ENCODE peak calls at places on chromosomes 4 and X, in seven cellular contexts. One of them, this sample, is unnamed.

GRCh38 chr4:62528874-62529273 is 1328.7 kb downstream of the ADGRL3 start:
- DNase-seq in K562: no peak
- DNase-seq in HepG2: no peak
- DNase-seq in HCT116: no peak
- DNase-seq in SK-N-SH: no peak
- DNase-seq in H1: no peak
- DNase-seq in GM12878: no peak
- DNase-seq in this sample: no peak

GRCh38 chr4:89781321-89781720 is 55.6 kb downstream of the SNCA start:
- DNase-seq in K562: no peak
- DNase-seq in HepG2: no peak
- DNase-seq in HCT116: no peak
- DNase-seq in SK-N-SH: no peak
- DNase-seq in H1: no peak
- DNase-seq in GM12878: no peak
- DNase-seq in this sample: no peak

GRCh38 chrX:16671005-16671404 is 21.0 kb downstream of the S100G start:
- DNase-seq in K562: peak
- DNase-seq in HepG2: peak
- DNase-seq in HCT116: peak
- DNase-seq in SK-N-SH: peak
- DNase-seq in H1: no peak
- DNase-seq in GM12878: no peak
- DNase-seq in this sample: peak

GRCh38 chr4:121784975-121785374 is 16.1 kb upstream of the EXOSC9 start:
- DNase-seq in K562: no peak
- DNase-seq in HepG2: no peak
- DNase-seq in HCT116: no peak
- DNase-seq in SK-N-SH: no peak
- DNase-seq in H1: no peak
- DNase-seq in GM12878: no peak
- DNase-seq in this sample: no peak

GRCh38 chrX:138765061-138765460 is 53.5 kb upstream of the FGF13 start:
- DNase-seq in K562: no peak
- DNase-seq in HepG2: no peak
- DNase-seq in HCT116: no peak
- DNase-seq in SK-N-SH: no peak
- DNase-seq in H1: no peak
- DNase-seq in GM12878: no peak
- DNase-seq in this sample: no peak

GRCh38 chrX:139692908-139693307 is 15.1 kb downstream of the MCF2 start:
- DNase-seq in K562: no peak
- DNase-seq in HepG2: no peak
- DNase-seq in HCT116: no peak
- DNase-seq in SK-N-SH: no peak
- DNase-seq in H1: no peak
- DNase-seq in GM12878: no peak
- DNase-seq in this sample: no peak

GRCh38 chr4:52588097-52588496 is 71.0 kb downstream of the USP46 start:
- DNase-seq in K562: peak
- DNase-seq in HepG2: peak
- DNase-seq in HCT116: peak
- DNase-seq in SK-N-SH: peak
- DNase-seq in H1: peak
- DNase-seq in GM12878: no peak
- DNase-seq in this sample: peak

GRCh38 chr4:139857021-139857420 is 191.4 kb downstream of the MGST2 start:
- DNase-seq in K562: no peak
- DNase-seq in HepG2: peak
- DNase-seq in HCT116: no peak
- DNase-seq in SK-N-SH: peak
- DNase-seq in H1: no peak
- DNase-seq in GM12878: no peak
- DNase-seq in this sample: peak

GRCh38 chr4:183467246-183467645 is 22.8 kb downstream of the CDKN2AIP start:
- DNase-seq in K562: no peak
- DNase-seq in HepG2: no peak
- DNase-seq in HCT116: no peak
- DNase-seq in SK-N-SH: no peak
- DNase-seq in H1: no peak
- DNase-seq in GM12878: no peak
- DNase-seq in this sample: no peak

GRCh38 chr4:87078987-87079469 is 141.4 kb downstream of the KLHL8 start:
- DNase-seq in K562: no peak
- DNase-seq in HepG2: no peak
- DNase-seq in HCT116: no peak
- DNase-seq in SK-N-SH: no peak
- DNase-seq in H1: no peak
- DNase-seq in GM12878: no peak
- DNase-seq in this sample: no peak

GRCh38 chr4:142875117-142875516 is 29.0 kb upstream of the INPP4B start:
- DNase-seq in K562: no peak
- DNase-seq in HepG2: peak
- DNase-seq in HCT116: no peak
- DNase-seq in SK-N-SH: no peak
- DNase-seq in H1: no peak
- DNase-seq in GM12878: no peak
- DNase-seq in this sample: no peak

GRCh38 chr4:56468097-56468422 is 643 bp downstream of the SRP72 start:
- DNase-seq in K562: peak
- DNase-seq in HepG2: peak
- DNase-seq in HCT116: peak
- DNase-seq in SK-N-SH: peak
- DNase-seq in H1: no peak
- DNase-seq in GM12878: peak
- DNase-seq in this sample: peak

GRCh38 chr4:165928601-165929000 is 55.6 kb downstream of the TLL1 start:
- DNase-seq in K562: no peak
- DNase-seq in HepG2: no peak
- DNase-seq in HCT116: no peak
- DNase-seq in SK-N-SH: no peak
- DNase-seq in H1: no peak
- DNase-seq in GM12878: no peak
- DNase-seq in this sample: no peak

GRCh38 chrX:140090800-140091275 is 125.5 kb upstream of the CXorf66 start:
- DNase-seq in K562: no peak
- DNase-seq in HepG2: no peak
- DNase-seq in HCT116: no peak
- DNase-seq in SK-N-SH: no peak
- DNase-seq in H1: no peak
- DNase-seq in GM12878: no peak
- DNase-seq in this sample: no peak

GRCh38 chr4:168304744-168305459 is 13.7 kb downstream of the DDX60 start:
- DNase-seq in K562: no peak
- DNase-seq in HepG2: no peak
- DNase-seq in HCT116: no peak
- DNase-seq in SK-N-SH: no peak
- DNase-seq in H1: no peak
- DNase-seq in GM12878: no peak
- DNase-seq in this sample: peak

GRCh38 chrX:92213781-92214180 is 434.6 kb downstream of the PCDH11X start:
- DNase-seq in K562: no peak
- DNase-seq in HepG2: no peak
- DNase-seq in HCT116: no peak
- DNase-seq in SK-N-SH: no peak
- DNase-seq in H1: no peak
- DNase-seq in GM12878: no peak
- DNase-seq in this sample: no peak

GRCh38 chr4:122765702-122766352 is 33.3 kb downstream of the BBS12 start:
- DNase-seq in K562: peak
- DNase-seq in HepG2: no peak
- DNase-seq in HCT116: no peak
- DNase-seq in SK-N-SH: no peak
- DNase-seq in H1: no peak
- DNase-seq in GM12878: no peak
- DNase-seq in this sample: no peak

GRCh38 chr4:99404595-99405287 is 30.4 kb downstream of the ADH7 start:
- DNase-seq in K562: no peak
- DNase-seq in HepG2: no peak
- DNase-seq in HCT116: peak
- DNase-seq in SK-N-SH: no peak
- DNase-seq in H1: no peak
- DNase-seq in GM12878: peak
- DNase-seq in this sample: no peak

GRCh38 chrX:17990542-17990941 is 129.4 kb upstream of the RAI2 start:
- DNase-seq in K562: no peak
- DNase-seq in HepG2: no peak
- DNase-seq in HCT116: no peak
- DNase-seq in SK-N-SH: no peak
- DNase-seq in H1: no peak
- DNase-seq in GM12878: no peak
- DNase-seq in this sample: no peak

GRCh38 chr4:7148337-7148736 is 44.0 kb upstream of the SORCS2 start:
- DNase-seq in K562: no peak
- DNase-seq in HepG2: no peak
- DNase-seq in HCT116: no peak
- DNase-seq in SK-N-SH: no peak
- DNase-seq in H1: no peak
- DNase-seq in GM12878: no peak
- DNase-seq in this sample: no peak

GRCh38 chr4:90137545-90137944 is 10.4 kb downstream of the CCSER1 start:
- DNase-seq in K562: no peak
- DNase-seq in HepG2: peak
- DNase-seq in HCT116: no peak
- DNase-seq in SK-N-SH: no peak
- DNase-seq in H1: no peak
- DNase-seq in GM12878: no peak
- DNase-seq in this sample: peak

GRCh38 chrX:39327255-39327654 is 526.0 kb downstream of the MID1IP1 start:
- DNase-seq in K562: no peak
- DNase-seq in HepG2: no peak
- DNase-seq in HCT116: no peak
- DNase-seq in SK-N-SH: no peak
- DNase-seq in H1: no peak
- DNase-seq in GM12878: no peak
- DNase-seq in this sample: no peak

GRCh38 chr4:84158670-84159069 is 340.4 kb downstream of the NKX6-1 start:
- DNase-seq in K562: no peak
- DNase-seq in HepG2: no peak
- DNase-seq in HCT116: no peak
- DNase-seq in SK-N-SH: no peak
- DNase-seq in H1: no peak
- DNase-seq in GM12878: no peak
- DNase-seq in this sample: no peak

GRCh38 chr4:54229631-54230478 is 762 bp downstream of the PDGFRA start:
- DNase-seq in K562: no peak
- DNase-seq in HepG2: no peak
- DNase-seq in HCT116: no peak
- DNase-seq in SK-N-SH: peak
- DNase-seq in H1: no peak
- DNase-seq in GM12878: no peak
- DNase-seq in this sample: no peak

GRCh38 chrX:124502144-124502543 is 155.8 kb downstream of the SH2D1A start:
- DNase-seq in K562: no peak
- DNase-seq in HepG2: no peak
- DNase-seq in HCT116: no peak
- DNase-seq in SK-N-SH: no peak
- DNase-seq in H1: no peak
- DNase-seq in GM12878: no peak
- DNase-seq in this sample: no peak

GRCh38 chr4:1506956-1507721 is 100.9 kb upstream of the NKX1-1 start:
- DNase-seq in K562: no peak
- DNase-seq in HepG2: no peak
- DNase-seq in HCT116: no peak
- DNase-seq in SK-N-SH: peak
- DNase-seq in H1: no peak
- DNase-seq in GM12878: no peak
- DNase-seq in this sample: no peak
- TF ChIP-seq JUND in K562: no peak
- TF ChIP-seq JUND in HepG2: no peak
- TF ChIP-seq JUND in HCT116: no peak
- TF ChIP-seq JUND in SK-N-SH: no peak
- TF ChIP-seq JUND in H1: no peak
- TF ChIP-seq JUND in GM12878: no peak
- TF ChIP-seq JUND in this sample: no peak

GRCh38 chrX:81195712-81196111 is 6.0 kb downstream of the HMGN5 start:
- DNase-seq in K562: peak
- DNase-seq in HepG2: peak
- DNase-seq in HCT116: peak
- DNase-seq in SK-N-SH: peak
- DNase-seq in H1: no peak
- DNase-seq in GM12878: no peak
- DNase-seq in this sample: peak
- TF ChIP-seq JUND in K562: no peak
- TF ChIP-seq JUND in HepG2: no peak
- TF ChIP-seq JUND in HCT116: no peak
- TF ChIP-seq JUND in SK-N-SH: no peak
- TF ChIP-seq JUND in H1: no peak
- TF ChIP-seq JUND in GM12878: no peak
- TF ChIP-seq JUND in this sample: no peak

DNA sequence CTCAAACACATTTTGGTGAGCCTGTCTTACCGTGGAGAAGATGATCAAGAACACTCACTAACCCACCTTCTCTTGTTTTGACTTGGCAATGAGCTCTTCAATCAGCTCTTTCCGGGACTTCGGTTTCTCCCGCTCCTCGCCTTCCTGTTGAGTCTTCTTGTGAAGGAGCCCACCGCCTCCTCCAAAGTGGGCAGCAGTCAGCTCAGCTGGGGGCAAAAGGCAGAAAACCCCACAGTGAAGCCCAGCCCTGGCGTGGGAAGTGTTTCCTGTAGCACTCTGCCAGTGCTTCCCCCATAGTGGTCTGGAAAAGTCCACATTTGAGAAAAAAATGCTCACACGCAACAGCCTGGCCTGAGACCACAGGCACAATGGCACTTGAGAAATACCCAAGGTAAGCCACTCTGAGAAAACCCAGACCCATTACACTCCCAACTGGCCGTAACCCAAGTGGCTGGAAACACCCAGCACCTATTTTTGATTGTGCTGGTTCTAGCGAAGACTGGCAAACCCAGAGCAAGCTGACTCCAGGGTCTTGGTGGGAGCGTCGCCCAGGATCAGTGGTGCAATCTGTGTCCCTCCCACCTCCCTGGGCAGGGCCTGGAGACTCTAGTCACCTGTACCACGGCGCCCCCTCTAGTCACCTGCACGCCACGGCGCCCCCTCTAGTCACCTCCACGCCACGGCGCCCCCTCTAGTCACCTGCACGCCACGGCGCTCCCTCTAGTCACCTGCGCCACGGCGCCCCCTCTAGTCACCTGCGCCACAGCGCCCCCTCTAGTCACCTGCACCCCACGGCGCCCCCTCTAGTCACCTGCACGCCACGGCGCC is 8.6 kb downstream of the NOP14 start:
- DNase-seq in K562: no peak
- DNase-seq in HepG2: no peak
- DNase-seq in HCT116: peak
- DNase-seq in SK-N-SH: peak
- DNase-seq in H1: no peak
- DNase-seq in GM12878: peak
- DNase-seq in this sample: peak
- TF ChIP-seq JUND in K562: no peak
- TF ChIP-seq JUND in HepG2: no peak
- TF ChIP-seq JUND in HCT116: no peak
- TF ChIP-seq JUND in SK-N-SH: no peak
- TF ChIP-seq JUND in H1: no peak
- TF ChIP-seq JUND in GM12878: no peak
- TF ChIP-seq JUND in this sample: no peak

DNA sequence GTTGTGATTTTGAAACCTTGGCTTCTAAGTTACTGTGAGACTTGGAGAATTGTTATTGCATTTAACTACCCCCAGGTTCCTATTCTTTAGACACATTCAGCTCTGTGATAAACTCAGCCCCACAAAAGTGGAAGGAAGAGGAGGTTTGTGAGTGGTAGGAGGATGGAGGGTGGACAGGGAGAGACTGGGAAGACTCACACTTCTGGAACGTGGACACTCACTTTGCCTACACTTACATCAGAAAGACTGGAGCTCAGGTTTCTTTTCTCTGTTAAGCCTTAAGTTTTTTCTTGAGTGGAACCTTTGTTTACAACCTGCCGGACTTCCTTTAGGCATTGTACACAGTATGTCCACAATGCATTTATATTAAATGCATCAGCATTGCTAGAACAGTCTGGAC is 99.0 kb downstream of the AREG start:
- DNase-seq in K562: no peak
- DNase-seq in HepG2: no peak
- DNase-seq in HCT116: no peak
- DNase-seq in SK-N-SH: no peak
- DNase-seq in H1: no peak
- DNase-seq in GM12878: no peak
- DNase-seq in this sample: peak
- TF ChIP-seq JUND in K562: no peak
- TF ChIP-seq JUND in HepG2: no peak
- TF ChIP-seq JUND in HCT116: no peak
- TF ChIP-seq JUND in SK-N-SH: no peak
- TF ChIP-seq JUND in H1: no peak
- TF ChIP-seq JUND in GM12878: no peak
- TF ChIP-seq JUND in this sample: no peak

This sample was measured in T47D.